ENCODE peak calls at places on chromosomes 13 and 19, in six cellular contexts. A is stomach, B is sigmoid colon, J is transverse colon, P is A549, F is tibial nerve. G is an unnamed sample.

GRCh38 chr13:59458908-59459579 is 704.7 kb downstream of the DIAPH3 start:
- DNase-seq in A (no peak), B (no peak), J (no peak), P (no peak), F (no peak), G (no peak)

GRCh38 chr19:6459356-6460098 is at the start of gene SLC25A23:
- DNase-seq in A (peak), B (peak), J (peak), P (peak), F (peak), G (peak)

GRCh38 chr13:65330287-65330686 is 1899.8 kb downstream of the PCDH9 start:
- DNase-seq in A (no peak), B (peak), J (no peak), P (no peak), F (no peak), G (no peak)

GRCh38 chr19:38843175-38843758 is 6.5 kb downstream of the HNRNPL start:
- DNase-seq in A (no peak), B (no peak), J (no peak), P (peak), F (no peak), G (no peak)

GRCh38 chr13:73169971-73170370 is 111.2 kb downstream of the KLF5 start:
- DNase-seq in A (no peak), B (no peak), J (no peak), P (no peak), F (no peak), G (no peak)

GRCh38 chr19:54650108-54650666 is 12.6 kb upstream of the LILRB4 start:
- DNase-seq in A (no peak), B (no peak), J (no peak), P (no peak), F (no peak), G (no peak)

GRCh38 chr13:28353679-28354078 is 141.2 kb downstream of the FLT1 start:
- DNase-seq in A (no peak), B (no peak), J (no peak), P (no peak), F (no peak), G (no peak)

GRCh38 chr19:35404879-35405622 is 34.2 kb downstream of the GPR42 start:
- DNase-seq in A (peak), B (no peak), J (peak), P (peak), F (no peak), G (no peak)

GRCh38 chr13:60043262-60043661 is 120.5 kb downstream of the DIAPH3 start:
- DNase-seq in A (no peak), B (no peak), J (no peak), P (no peak), F (no peak), G (no peak)

GRCh38 chr19:18308948-18309325 is 13.9 kb downstream of the LSM4 start:
- DNase-seq in A (no peak), B (no peak), J (no peak), P (no peak), F (no peak), G (no peak)

GRCh38 chr19:34319785-34320184 is 45.2 kb upstream of the GPI start:
- DNase-seq in A (no peak), B (peak), J (no peak), P (no peak), F (peak), G (peak)

GRCh38 chr13:31638577-31638976 is 100.7 kb upstream of the RXFP2 start:
- DNase-seq in A (no peak), B (no peak), J (no peak), P (no peak), F (no peak), G (no peak)

GRCh38 chr13:95099541-95099940 is 201.7 kb downstream of the ABCC4 start:
- DNase-seq in A (peak), B (no peak), J (no peak), P (peak), F (no peak), G (no peak)

GRCh38 chr19:55670280-55671053 is 4.6 kb upstream of the EPN1 start:
- DNase-seq in A (no peak), B (peak), J (no peak), P (no peak), F (no peak), G (no peak)
- TF ChIP-seq EP300 in A (no peak), B (no peak), J (no peak), P (no peak), F (no peak), G (no peak)

GRCh38 chr19:5289060-5289990 is 51.3 kb downstream of the PTPRS start:
- DNase-seq in A (no peak), B (no peak), J (no peak), P (no peak), F (no peak), G (no peak)
- H3K4me3 ChIP-seq in A (no peak), B (no peak), J (no peak), P (no peak), F (no peak), G (no peak)

GRCh38 chr13:114263590-114263989 is 17.8 kb upstream of the UPF3A start:
- DNase-seq in A (no peak), B (no peak), J (peak), P (no peak), F (no peak), G (no peak)
- TF ChIP-seq EP300 in A (no peak), B (no peak), J (no peak), P (no peak), F (no peak), G (no peak)

DNA sequence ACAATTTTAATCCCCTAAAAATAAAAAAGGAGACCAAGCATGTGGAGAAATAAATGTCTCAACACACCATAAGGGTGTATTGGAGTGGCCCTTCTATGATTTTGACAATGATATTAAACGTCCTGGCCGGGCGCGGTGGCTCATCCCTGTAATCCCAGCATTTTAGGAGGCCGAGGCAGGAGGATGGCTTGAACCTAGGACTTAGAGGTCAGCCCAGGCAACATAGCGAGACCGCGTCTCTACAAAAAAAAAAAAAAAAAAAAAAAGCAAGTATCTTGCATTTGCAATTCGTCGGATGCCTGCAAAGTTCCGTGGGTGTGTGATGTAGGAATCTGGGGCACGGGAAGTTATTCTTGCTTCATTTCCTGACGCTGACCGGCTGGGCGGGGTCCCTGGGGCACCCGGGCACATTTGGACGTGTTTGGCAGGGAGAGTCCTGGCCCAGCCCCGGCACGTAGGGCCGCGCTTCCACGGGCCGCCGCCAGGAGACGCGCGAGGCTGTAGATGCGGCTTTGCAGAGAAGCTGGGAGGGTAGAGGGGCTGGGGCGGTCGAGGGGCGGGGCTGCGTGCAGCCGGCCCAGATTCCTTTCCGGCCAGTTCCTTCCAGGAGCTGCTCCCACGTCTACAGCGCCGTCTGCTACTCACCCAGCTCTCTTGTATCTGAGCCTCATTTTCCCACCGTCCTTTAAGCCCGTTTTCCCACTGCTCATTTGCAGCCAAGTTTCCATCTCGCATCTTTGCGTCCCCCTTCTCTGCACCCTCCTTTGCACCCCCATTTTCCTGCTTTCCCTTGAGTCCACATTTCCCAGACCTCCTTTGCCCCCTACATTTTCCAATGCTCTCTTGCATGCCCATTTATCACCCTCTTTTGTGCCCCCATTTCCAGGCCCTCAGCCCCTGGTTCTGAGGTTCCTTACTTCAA is 2.2 kb upstream of the TSPAN16 start:
- DNase-seq in A (peak), B (peak), J (peak), P (peak), F (peak), G (peak)
- H3K4me3 ChIP-seq in A (peak), B (no peak), J (peak), P (peak), F (no peak), G (peak)

GRCh38 chr13:39692650-39693438 is 37.4 kb downstream of the COG6 start:
- DNase-seq in A (no peak), B (no peak), J (no peak), P (no peak), F (no peak), G (no peak)
- TF ChIP-seq EP300 in A (no peak), B (peak), J (peak), P (no peak), F (no peak), G (no peak)

GRCh38 chr19:49340069-49340864 is 5.1 kb downstream of the CD37 start:
- DNase-seq in A (peak), B (peak), J (peak), P (no peak), F (peak), G (peak)
- H3K4me3 ChIP-seq in A (peak), B (peak), J (peak), P (no peak), F (peak), G (peak)

GRCh38 chr19:16111160-16111908 is at the start of gene RAB8A:
- DNase-seq in A (peak), B (peak), J (peak), P (peak), F (peak), G (peak)
- TF ChIP-seq EP300 in A (no peak), B (no peak), J (no peak), P (no peak), F (peak), G (peak)

GRCh38 chr19:30431591-30431990 is 59.4 kb downstream of the ZNF536 start:
- DNase-seq in A (no peak), B (no peak), J (no peak), P (no peak), F (no peak), G (no peak)
- H3K4me3 ChIP-seq in A (no peak), B (no peak), J (no peak), P (no peak), F (no peak), G (no peak)

G was measured in ovary.